ENCODE peak calls at places on chromosomes 7 and 10, in nine cellular contexts. I, Y, X, O, C, G, W, V and D are unnamed samples.

GRCh38 chr10:71080381-71081228 is 131.8 kb upstream of the UNC5B start:
- DNase-seq in I (no peak), V (no peak), W (no peak), O (no peak), C (no peak), G (no peak), Y (no peak), X (no peak), D (no peak)

GRCh38 chr7:127713758-127714157 is 61.8 kb downstream of the SND1 start:
- DNase-seq in I (no peak), O (no peak), C (no peak), X (no peak), Y (peak; percentile 95), G (no peak), V (no peak), W (no peak), D (no peak)

GRCh38 chr10:103849880-103850571 is 5.3 kb downstream of the SH3PXD2A start:
- DNase-seq in G (no peak), C (peak; percentile 91), X (peak; percentile 82), O (peak; percentile 38), I (peak; percentile 94), Y (no peak), W (no peak), V (no peak), D (peak; percentile 76)

GRCh38 chr10:79378383-79378646 is 31.0 kb downstream of the PPIF start:
- DNase-seq in Y (no peak), V (no peak), I (no peak), C (no peak), X (no peak), G (no peak), W (no peak), O (no peak), D (no peak)

GRCh38 chr10:43058716-43059335 is 18.0 kb upstream of the RET start:
- DNase-seq in V (no peak), X (no peak), G (no peak), O (no peak), Y (no peak), C (no peak), W (no peak), I (no peak), D (no peak)

GRCh38 chr7:51060536-51060935 is 256.1 kb downstream of the COBL start:
- DNase-seq in X (no peak), C (no peak), Y (no peak), W (no peak), I (no peak), G (no peak), V (no peak), O (peak; percentile 36), D (no peak)

GRCh38 chr10:114389429-114389828 is 14.9 kb downstream of the AFAP1L2 start:
- DNase-seq in X (no peak), V (no peak), G (no peak), Y (no peak), W (no peak), I (peak; percentile 71), O (peak; percentile 93), C (peak; percentile 42), D (peak; percentile 47)

GRCh38 chr10:88154596-88155250 is 291.3 kb downstream of the PTEN start:
- DNase-seq in X (peak; percentile 15), I (peak; percentile 46), O (no peak), W (no peak), G (no peak), C (peak; percentile 89), Y (no peak), V (no peak), D (no peak)

GRCh38 chr10:124544711-124545110 is 83.1 kb downstream of the LHPP start:
- DNase-seq in G (no peak), V (no peak), O (no peak), W (no peak), Y (no peak), X (no peak), C (no peak), I (no peak), D (no peak)

GRCh38 chr7:66205736-66206080 is 574 bp downstream of the TPST1 start:
- DNase-seq in V (no peak), G (no peak), Y (no peak), O (peak; percentile 34), X (no peak), C (no peak), W (no peak), I (no peak), D (no peak)